ENCODE peak calls at places on chromosome 18, in five cellular contexts. N is heart left ventricle, H is IMR-90, Q is right lobe of liver, E is fibroblast of the aortic adventitia. F is an unnamed sample.

GRCh38 chr18:57640236-57640635 is 18.6 kb upstream of the NARS1 start:
- DNase-seq in E (no peak), N (no peak), Q (no peak), H (peak), F (no peak)

GRCh38 chr18:49174478-49174877 is 223.7 kb upstream of the SMAD7 start:
- DNase-seq in H (peak), E (peak), N (no peak), Q (no peak), F (no peak)

GRCh38 chr18:43465483-43465882 is 188.2 kb upstream of the SYT4 start:
- DNase-seq in E (no peak), N (no peak), Q (no peak), H (no peak), F (no peak)

GRCh38 chr18:22604390-22604985 is 186.8 kb upstream of the CTAGE1 start:
- DNase-seq in N (peak), H (peak), E (peak), Q (peak), F (no peak)

GRCh38 chr18:76806301-76806700 is 16.1 kb upstream of the ZNF236 start:
- DNase-seq in H (no peak), Q (no peak), E (no peak), N (no peak), F (no peak)

GRCh38 chr18:9850297-9850696 is 35.5 kb upstream of the TXNDC2 start:
- DNase-seq in Q (no peak), N (no peak), H (no peak), E (no peak), F (no peak)

GRCh38 chr18:37553633-37554398 is 11.8 kb downstream of the CELF4 start:
- DNase-seq in E (no peak), Q (peak), N (no peak), H (no peak), F (no peak)

GRCh38 chr18:9638886-9639285 is 24.5 kb upstream of the PPP4R1 start:
- DNase-seq in Q (no peak), E (no peak), H (no peak), N (no peak), F (no peak)

GRCh38 chr18:27843783-27844415 is 333.0 kb downstream of the CDH2 start:
- DNase-seq in E (peak), N (no peak), Q (no peak), H (peak), F (no peak)

GRCh38 chr18:57806891-57807280 is 3.8 kb upstream of the ATP8B1 start:
- DNase-seq in Q (no peak), H (peak), E (peak), N (no peak), F (no peak)

GRCh38 chr18:34023471-34023870 is 201.2 kb downstream of the NOL4 start:
- DNase-seq in N (no peak), E (no peak), H (peak), Q (no peak), F (no peak)

GRCh38 chr18:52160652-52161051 is 179.3 kb upstream of the DCC start:
- DNase-seq in N (no peak), H (no peak), E (no peak), Q (no peak), F (no peak)

GRCh38 chr18:63974991-63975390 is 5.1 kb downstream of the SERPINB8 start:
- DNase-seq in N (no peak), H (peak), Q (no peak), E (peak), F (no peak)

GRCh38 chr18:26941608-26942007 is 76.1 kb upstream of the AQP4 start:
- DNase-seq in E (no peak), H (no peak), N (no peak), Q (no peak), F (no peak)

GRCh38 chr18:76973512-76974302 is 151.3 kb downstream of the ZNF236 start:
- DNase-seq in E (no peak), N (no peak), Q (peak), H (no peak), F (no peak)

GRCh38 chr18:21703241-21703820 is 1.2 kb downstream of the ABHD3 start:
- DNase-seq in Q (no peak), E (no peak), H (peak), N (no peak), F (no peak)

GRCh38 chr18:46577546-46577945 is 79.5 kb downstream of the LOXHD1 start:
- DNase-seq in E (no peak), H (no peak), N (no peak), Q (no peak), F (no peak)

GRCh38 chr18:26438980-26439379 is 109.4 kb downstream of the KCTD1 start:
- DNase-seq in Q (no peak), E (no peak), H (no peak), N (no peak), F (no peak)

GRCh38 chr18:49274188-49274714 is 186.2 kb downstream of the DYM start:
- DNase-seq in N (no peak), E (peak), Q (no peak), H (peak), F (peak)

GRCh38 chr18:76604642-76605240 is 109.7 kb upstream of the ZNF516 start:
- DNase-seq in N (no peak), Q (no peak), E (peak), H (peak), F (no peak)

GRCh38 chr18:38330573-38330972 is 765.0 kb upstream of the CELF4 start:
- DNase-seq in E (no peak), N (no peak), Q (no peak), H (no peak), F (no peak)

GRCh38 chr18:44938396-44939036 is 257.8 kb downstream of the SETBP1 start:
- DNase-seq in Q (no peak), E (no peak), H (no peak), N (no peak), F (no peak)

GRCh38 chr18:53458944-53459580 is 765.4 kb downstream of the MBD2 start:
- DNase-seq in H (no peak), E (no peak), N (no peak), Q (no peak), F (peak)

GRCh38 chr18:30929718-30930117 is 112.8 kb downstream of the DSC3 start:
- DNase-seq in H (no peak), N (no peak), Q (no peak), E (no peak), F (no peak)

GRCh38 chr18:75390854-75391253 is 36.6 kb downstream of the SMIM21 start:
- DNase-seq in Q (no peak), N (no peak), E (no peak), H (no peak), F (no peak)

GRCh38 chr18:74918276-74918675 is 290.7 kb downstream of the PTGR3 start:
- DNase-seq in E (no peak), N (no peak), Q (no peak), H (peak), F (no peak)

GRCh38 chr18:49591775-49592174 is 29.9 kb downstream of the LIPG start:
- DNase-seq in Q (no peak), E (no peak), N (no peak), H (no peak), F (no peak)

GRCh38 chr18:69383191-69383590 is 17.5 kb upstream of the DOK6 start:
- DNase-seq in E (peak), Q (no peak), H (no peak), N (no peak), F (no peak)

GRCh38 chr18:50590625-50591024 is 30.7 kb downstream of the MAPK4 start:
- DNase-seq in E (no peak), H (no peak), N (no peak), Q (no peak), F (no peak)

GRCh38 chr18:22170421-22171262 is 1.3 kb downstream of the GATA6 start:
- DNase-seq in Q (peak), H (peak), N (peak), E (peak), F (no peak)

GRCh38 chr18:76850112-76850511 is 27.8 kb downstream of the ZNF236 start:
- DNase-seq in Q (no peak), E (no peak), H (no peak), N (no peak), F (no peak)

GRCh38 chr18:41391616-41392610 is 563.1 kb upstream of the PIK3C3 start:
- DNase-seq in N (no peak), E (peak), Q (no peak), H (peak), F (no peak)

GRCh38 chr18:75167759-75168211 is 41.2 kb downstream of the PTGR3 start:
- DNase-seq in H (peak), Q (no peak), N (peak), E (no peak), F (no peak)

GRCh38 chr18:50075772-50076171 is 119.2 kb downstream of the MYO5B start:
- DNase-seq in E (no peak), N (no peak), Q (no peak), H (no peak), F (no peak)

DNA sequence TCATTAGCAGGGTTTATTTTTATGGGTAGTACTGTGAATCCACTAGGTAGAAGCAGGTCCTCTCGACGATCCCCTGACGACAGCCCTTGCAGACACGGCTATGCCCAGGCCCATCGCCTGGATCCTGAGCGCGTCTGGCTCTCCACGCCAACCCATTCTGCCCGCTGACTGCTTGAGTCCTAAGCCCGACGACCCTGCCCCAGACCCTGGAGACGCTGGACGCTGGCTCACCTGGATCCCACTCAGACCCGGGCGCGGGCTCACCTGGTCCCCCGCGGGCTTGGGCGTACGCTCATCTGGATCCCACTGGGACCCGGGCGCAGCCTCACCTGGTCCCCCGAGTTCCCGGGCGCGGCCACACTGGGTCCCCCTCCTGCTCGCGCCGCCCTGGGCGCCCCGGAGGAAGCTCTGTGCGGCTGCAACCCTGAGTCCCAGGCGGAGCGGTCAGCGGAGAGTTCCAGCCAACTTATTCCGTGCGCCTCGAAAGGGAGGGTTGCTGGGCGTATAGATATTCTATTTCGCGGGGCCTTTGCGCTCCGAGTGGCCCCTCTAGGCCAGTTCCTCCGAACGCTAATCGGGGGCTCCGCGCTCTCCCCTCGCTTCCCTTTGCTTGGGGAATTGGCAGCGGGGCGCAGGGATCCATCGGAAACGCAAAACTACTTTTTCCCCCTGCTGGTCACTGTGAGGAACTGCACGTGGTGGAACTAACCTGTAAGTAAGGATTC is 22.4 kb upstream of the RMP24 start:
- DNase-seq in E (peak), Q (peak), N (peak), H (peak), F (no peak)
- H3K4me3 ChIP-seq in E (peak), Q (peak), N (peak), H (peak), F (peak)

DNA sequence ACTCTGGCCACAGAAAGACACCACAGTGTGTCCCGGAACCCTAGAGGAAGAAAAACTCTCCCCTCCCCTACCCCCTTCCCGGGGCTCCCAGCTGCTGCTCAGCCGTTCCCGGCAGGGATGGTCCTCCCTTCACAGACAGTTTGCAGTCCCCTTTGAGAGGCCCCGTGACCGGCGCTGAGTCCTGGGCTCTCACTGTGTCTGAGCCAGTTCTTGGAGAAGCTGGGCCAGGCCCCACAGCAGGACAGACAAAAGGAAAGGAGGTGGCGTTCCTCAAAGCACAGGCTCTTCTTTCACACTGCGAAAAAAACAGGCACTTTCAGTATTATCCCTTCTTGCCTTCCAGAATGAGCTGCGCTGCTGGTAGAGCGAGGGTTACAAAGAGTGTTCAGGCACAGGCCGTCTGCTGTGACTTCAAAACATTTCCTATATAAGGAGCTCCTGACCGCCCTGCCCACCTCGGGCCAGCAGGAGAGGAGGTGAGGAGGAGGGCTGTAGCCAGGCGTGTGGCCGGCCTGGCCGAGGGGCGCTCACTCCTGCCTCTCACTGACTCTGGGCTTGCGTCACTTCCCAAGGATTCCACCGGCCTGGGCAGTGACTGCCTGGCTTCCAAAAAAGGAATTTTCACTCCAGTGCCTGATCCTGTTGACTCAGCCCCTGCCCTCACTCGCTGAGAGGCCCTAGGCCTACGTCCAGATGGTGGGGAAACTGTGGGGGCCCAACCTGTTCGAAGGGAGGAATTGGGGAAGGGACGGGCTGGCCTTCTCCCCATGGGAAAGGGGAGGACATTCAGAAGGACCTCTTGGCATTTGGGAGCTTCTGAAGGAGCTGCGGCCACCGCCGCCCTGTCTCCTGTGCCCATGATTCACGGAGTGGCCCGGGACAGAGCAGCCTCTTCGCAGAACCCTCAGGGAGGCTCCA is 24.9 kb downstream of the CIDEA start:
- DNase-seq in H (peak), N (peak), Q (peak), E (peak), F (no peak)
- H3K4me3 ChIP-seq in H (peak), N (peak), Q (no peak), E (peak), F (no peak)

DNA sequence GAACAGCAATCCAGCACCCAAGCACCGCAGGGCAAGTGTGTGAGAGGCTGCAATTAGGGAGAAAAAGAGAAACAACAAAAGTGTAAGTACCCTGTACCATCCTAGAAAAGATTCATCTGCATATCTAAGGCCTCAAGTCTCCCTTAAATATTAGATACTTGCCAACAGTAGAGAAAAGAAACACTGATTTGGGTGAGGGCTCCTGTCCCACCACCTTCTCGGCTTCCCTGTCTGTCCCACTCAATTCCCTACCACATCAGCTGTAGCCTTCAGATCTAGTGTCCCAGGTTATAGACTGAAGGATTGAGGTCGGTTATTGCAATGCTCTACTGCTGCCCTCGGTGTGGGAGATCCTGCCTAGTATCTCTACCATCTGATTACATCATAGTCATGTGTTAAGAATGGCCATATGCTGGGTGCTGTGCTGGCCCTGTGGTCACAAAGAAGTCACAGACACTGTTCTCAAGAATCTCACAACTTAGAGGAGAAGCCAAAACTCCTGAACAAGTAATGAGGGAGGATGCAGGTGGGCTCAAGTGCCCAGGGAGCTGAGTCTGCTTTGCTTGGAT is 2.5 kb downstream of the RAX start:
- DNase-seq in Q (no peak), E (no peak), H (no peak), N (no peak), F (no peak)
- H3K4me3 ChIP-seq in Q (no peak), E (no peak), H (no peak), N (no peak), F (peak)

DNA sequence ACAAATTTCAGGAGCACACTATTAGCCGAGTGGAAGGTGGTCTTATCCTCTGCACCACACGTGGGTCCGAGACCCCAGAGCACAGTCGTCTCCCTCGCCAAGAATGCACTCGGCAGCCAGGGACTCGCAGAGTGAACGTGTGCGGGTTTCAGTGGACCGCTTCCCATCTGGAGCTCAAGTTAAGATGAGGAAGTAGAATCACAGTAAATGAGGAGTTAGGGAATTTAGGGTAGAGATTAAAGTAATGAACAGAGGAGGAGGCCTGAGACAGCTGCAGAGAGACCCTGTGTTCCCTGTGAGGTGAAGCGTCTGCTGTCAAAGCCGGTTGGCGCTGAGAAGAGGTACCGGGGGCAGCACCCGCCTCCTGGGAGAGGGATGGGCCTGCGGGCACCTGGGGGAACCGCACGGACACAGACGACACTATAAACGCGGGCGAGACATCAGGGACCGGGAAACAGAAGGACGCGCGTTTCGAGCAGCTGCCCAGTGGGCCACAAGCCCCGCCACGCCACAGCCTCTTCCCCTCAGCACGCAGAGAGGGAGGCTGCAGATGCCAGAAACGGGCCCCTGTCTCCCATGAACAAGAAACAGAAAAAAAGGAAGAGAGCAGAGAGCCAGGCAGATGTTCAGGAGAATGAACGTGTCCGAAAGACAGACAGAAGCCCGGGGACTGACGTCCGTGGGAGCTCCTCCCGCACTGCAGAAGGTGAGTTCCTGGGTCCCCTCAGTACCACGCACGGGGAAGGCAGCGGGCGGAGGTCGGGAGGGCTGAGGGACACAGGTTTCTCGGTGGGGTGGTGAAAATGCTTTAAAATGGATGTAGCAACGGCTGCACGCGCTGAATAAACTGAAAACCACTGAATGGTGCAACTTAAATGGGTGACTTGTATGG is 5.4 kb upstream of the KCNG2 start:
- DNase-seq in H (no peak), N (no peak), Q (peak), E (no peak), F (no peak)
- H3K4me3 ChIP-seq in H (no peak), N (no peak), Q (no peak), E (peak), F (no peak)

DNA sequence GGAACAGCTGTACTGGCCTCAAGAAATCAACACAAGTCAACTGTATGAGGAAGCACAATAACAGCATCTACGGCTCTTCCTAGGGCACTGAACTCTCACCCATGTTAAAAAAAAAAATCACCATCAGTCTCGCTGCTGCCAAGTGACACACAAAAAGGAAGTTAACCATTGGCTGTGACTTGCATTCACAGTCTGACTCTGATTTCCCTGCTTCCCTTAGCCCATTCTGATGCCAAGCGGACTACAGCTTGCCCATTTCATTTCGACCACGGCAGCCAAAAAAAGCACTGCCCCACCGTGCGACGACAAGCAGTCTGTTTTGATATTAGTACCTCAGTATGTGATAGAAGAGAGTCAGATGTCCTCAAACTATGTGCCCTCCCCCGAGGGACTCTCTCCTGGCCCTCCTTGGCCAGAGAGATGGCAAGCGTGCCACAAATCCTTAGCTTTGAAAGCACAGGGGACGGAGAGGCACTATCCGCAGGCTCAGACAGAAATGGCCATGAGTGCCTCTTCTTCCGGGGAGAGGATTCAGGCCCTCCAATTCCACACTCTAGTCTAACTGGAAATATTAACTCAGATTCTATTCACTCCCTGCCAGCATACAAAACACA is 250.0 kb downstream of the TCF4 start:
- DNase-seq in E (no peak), N (peak), H (no peak), Q (peak), F (no peak)
- H3K4me3 ChIP-seq in E (no peak), N (no peak), H (no peak), Q (no peak), F (no peak)